ENCODE peak calls at places on chromosomes 5 and 9, in eight cellular contexts. N is pancreas, G is DND-41, L is lung, Y is psoas muscle, B is HepG2, F is heart right ventricle, H is upper lobe of left lung. U is an unnamed sample.

GRCh38 chr9:126275386-126276001 is 51.1 kb upstream of the MVB12B start:
- ATAC-seq in N (no peak), G (no peak), L (no peak), Y (no peak), B (peak; percentile 79), F (no peak), H (no peak), U (no peak)

GRCh38 chr9:131252120-131252519 is 24.2 kb downstream of the FAM78A start:
- ATAC-seq in N (no peak), G (no peak), L (no peak), Y (no peak), B (no peak), F (no peak), H (no peak), U (no peak)

GRCh38 chr5:167821096-167821590 is 470.3 kb upstream of the WWC1 start:
- ATAC-seq in N (no peak), G (no peak), L (no peak), Y (no peak), B (no peak), F (no peak), H (no peak), U (no peak)

GRCh38 chr5:34790087-34790486 is 48.9 kb upstream of the TTC23L start:
- ATAC-seq in N (no peak), G (no peak), L (no peak), Y (no peak), B (no peak), F (no peak), H (no peak), U (no peak)

GRCh38 chr9:98791147-98792095 is 4.9 kb downstream of the ANKS6 start:
- ATAC-seq in N (peak; percentile 92), G (peak; percentile 74), L (peak; percentile 93), Y (peak; percentile 95), B (peak; percentile 90), F (peak; percentile 84), H (peak; percentile 94), U (peak; percentile 95)

GRCh38 chr9:94182532-94182931 is 76.6 kb upstream of the ZNF169 start:
- ATAC-seq in N (no peak), G (peak; percentile 29), L (no peak), Y (peak; percentile 23), B (peak; percentile 37), F (no peak), H (no peak), U (no peak)

GRCh38 chr5:160020969-160021368 is 12.0 kb downstream of the TTC1 start:
- ATAC-seq in N (peak; percentile 51), G (no peak), L (no peak), Y (no peak), B (no peak), F (no peak), H (no peak), U (no peak)

GRCh38 chr9:29637448-29638196 is 2064.3 kb upstream of the C9orf72 start:
- ATAC-seq in N (no peak), G (no peak), L (no peak), Y (no peak), B (no peak), F (no peak), H (no peak), U (no peak)

GRCh38 chr5:135147294-135148090 is 113.5 kb upstream of the PITX1 start:
- ATAC-seq in N (no peak), G (no peak), L (no peak), Y (no peak), B (no peak), F (no peak), H (no peak), U (no peak)

GRCh38 chr5:173423452-173424117 is 95.4 kb upstream of the STC2 start:
- ATAC-seq in N (no peak), G (no peak), L (no peak), Y (no peak), B (no peak), F (no peak), H (no peak), U (no peak)

GRCh38 chr5:36017004-36017403 is 25.8 kb upstream of the UGT3A1 start:
- ATAC-seq in N (peak; percentile 23), G (no peak), L (no peak), Y (peak; percentile 95), B (no peak), F (no peak), H (no peak), U (no peak)

GRCh38 chr5:55546991-55547390 is 12.2 kb upstream of the PLPP1 start:
- ATAC-seq in N (peak; percentile 84), G (no peak), L (no peak), Y (no peak), B (peak; percentile 90), F (no peak), H (no peak), U (no peak)

GRCh38 chr9:70580593-70581195 is 166.2 kb upstream of the KLF9 start:
- ATAC-seq in N (no peak), G (no peak), L (no peak), Y (no peak), B (no peak), F (no peak), H (peak; percentile 16), U (no peak)

GRCh38 chr5:5116953-5117352 is 23.2 kb upstream of the ADAMTS16 start:
- ATAC-seq in N (no peak), G (no peak), L (no peak), Y (no peak), B (no peak), F (no peak), H (no peak), U (no peak)

GRCh38 chr9:133002147-133003070 is 23.9 kb downstream of the GFI1B start:
- ATAC-seq in N (no peak), G (no peak), L (no peak), Y (no peak), B (no peak), F (no peak), H (no peak), U (no peak)

GRCh38 chr9:81052846-81053245 is 636.5 kb downstream of the TLE1 start:
- ATAC-seq in N (no peak), G (no peak), L (no peak), Y (no peak), B (no peak), F (no peak), H (no peak), U (no peak)

GRCh38 chr5:65928860-65929259 is 2.5 kb downstream of the ERBIN start:
- ATAC-seq in N (no peak), G (no peak), L (no peak), Y (no peak), B (no peak), F (no peak), H (no peak), U (no peak)

GRCh38 chr5:80234311-80234948 is 21.4 kb downstream of the SERINC5 start:
- ATAC-seq in N (no peak), G (no peak), L (no peak), Y (no peak), B (no peak), F (no peak), H (no peak), U (no peak)

GRCh38 chr5:134073404-134073803 is 41.1 kb upstream of the TCF7 start:
- ATAC-seq in N (no peak), G (no peak), L (no peak), Y (no peak), B (no peak), F (no peak), H (no peak), U (no peak)

GRCh38 chr5:108727154-108727638 is 20.5 kb upstream of the FER start:
- ATAC-seq in N (peak; percentile 73), G (no peak), L (peak; percentile 25), Y (peak; percentile 56), B (no peak), F (peak; percentile 32), H (peak; percentile 56), U (no peak)

GRCh38 chr5:144117412-144117811 is 53.0 kb downstream of the YIPF5 start:
- ATAC-seq in N (no peak), G (no peak), L (no peak), Y (no peak), B (no peak), F (no peak), H (no peak), U (no peak)

GRCh38 chr5:35095366-35095765 is 47.6 kb upstream of the AGXT2 start:
- ATAC-seq in N (peak; percentile 30), G (no peak), L (no peak), Y (no peak), B (peak; percentile 80), F (no peak), H (no peak), U (no peak)

GRCh38 chr9:70829591-70830265 is 291.7 kb downstream of the TRPM3 start:
- ATAC-seq in N (no peak), G (no peak), L (no peak), Y (no peak), B (no peak), F (no peak), H (no peak), U (no peak)

GRCh38 chr5:1515311-1515920 is 8.3 kb downstream of the LPCAT1 start:
- ATAC-seq in N (no peak), G (peak; percentile 47), L (no peak), Y (no peak), B (no peak), F (no peak), H (no peak), U (no peak)

GRCh38 chr5:1512541-1513291 is 11.0 kb downstream of the LPCAT1 start:
- ATAC-seq in N (no peak), G (no peak), L (no peak), Y (no peak), B (no peak), F (no peak), H (no peak), U (no peak)

GRCh38 chr5:1511651-1512540 is 11.9 kb downstream of the LPCAT1 start:
- ATAC-seq in N (no peak), G (peak; percentile 35), L (no peak), Y (no peak), B (peak; percentile 60), F (no peak), H (no peak), U (no peak)

GRCh38 chr5:1514027-1514818 is 9.5 kb downstream of the LPCAT1 start:
- ATAC-seq in N (no peak), G (no peak), L (no peak), Y (no peak), B (peak; percentile 11), F (no peak), H (no peak), U (no peak)

GRCh38 chr5:1513326-1514026 is 10.3 kb downstream of the LPCAT1 start:
- ATAC-seq in N (no peak), G (no peak), L (no peak), Y (no peak), B (no peak), F (no peak), H (no peak), U (no peak)
- H3K4me1 ChIP-seq in N (no peaks in the 10 kb centered on the region), G (peaks cover 4% of the 10 kb centered on the region), L (no peaks in the 10 kb centered on the region), Y (no peaks in the 10 kb centered on the region), B (peaks cover 57% of the 10 kb centered on the region), F (no peaks in the 10 kb centered on the region), H (peaks cover 74% of the 10 kb centered on the region), U (no peaks in the 10 kb centered on the region)

GRCh38 chr9:134477342-134477925 is 151.2 kb downstream of the RXRA start:
- ATAC-seq in N (no peak), G (no peak), L (no peak), Y (peak; percentile 56), B (no peak), F (no peak), H (no peak), U (no peak)
- H3K27ac ChIP-seq in N (no peak overlapping the region), G (no peak overlapping the region), L (no peak overlapping the region), Y (no peak overlapping the region), B (no peak overlapping the region), F (no peak overlapping the region), H (no peak overlapping the region), U (no peak overlapping the region)

GRCh38 chr9:129561594-129562281 is 59.2 kb downstream of the C9orf50 start:
- ATAC-seq in N (peak; percentile 43), G (no peak), L (no peak), Y (no peak), B (no peak), F (no peak), H (peak; percentile 25), U (peak; percentile 60)
- H3K4me1 ChIP-seq in N (no peaks in the 10 kb centered on the region), G (no peaks in the 10 kb centered on the region), L (no peaks in the 10 kb centered on the region), Y (no peaks in the 10 kb centered on the region), B (peaks cover 84% of the 10 kb centered on the region), F (peaks cover 8% of the 10 kb centered on the region), H (peaks cover 12% of the 10 kb centered on the region), U (peaks cover 4% of the 10 kb centered on the region)

GRCh38 chr9:105069285-105070065 is 141.5 kb upstream of the ABCA1 start:
- ATAC-seq in N (no peak), G (no peak), L (no peak), Y (no peak), B (peak; percentile 24), F (no peak), H (no peak), U (no peak)
- H3K27ac ChIP-seq in N (no peak overlapping the region), G (no peak overlapping the region), L (no peak overlapping the region), Y (no peak overlapping the region), B (no peak overlapping the region), F (no peak overlapping the region), H (no peak overlapping the region), U (no peak overlapping the region)